ENCODE peak calls at places on chromosomes 7 and 10, in nine cellular contexts. E, D, J, U, Z, A, F, C and X are unnamed samples.

GRCh38 chr10:14477408-14477710 is 146.6 kb upstream of the FRMD4A start:
- DNase-seq in A (no peak), C (no peak), D (no peak), F (no peak), J (no peak), Z (no peak), E (no peak), U (no peak), X (no peak)

GRCh38 chr7:113635492-113635891 is 283.3 kb downstream of the PPP1R3A start:
- DNase-seq in C (no peak), E (no peak), F (no peak), D (no peak), J (no peak), A (no peak), U (no peak), Z (no peak), X (no peak)

GRCh38 chr7:107934991-107935770 is 44.2 kb downstream of the DLD start:
- DNase-seq in C (no peak), A (no peak), E (no peak), U (no peak), D (no peak), F (no peak), Z (peak; percentile 52), J (no peak), X (no peak)

GRCh38 chr7:5666361-5666760 is 115.1 kb downstream of the RNF216 start:
- DNase-seq in D (no peak), U (no peak), E (no peak), A (no peak), J (no peak), C (peak; percentile 46), Z (no peak), F (no peak), X (no peak)

GRCh38 chr7:47344171-47344955 is 237.5 kb downstream of the TNS3 start:
- DNase-seq in C (no peak), J (no peak), A (no peak), F (no peak), D (no peak), E (no peak), U (peak; percentile 51), Z (no peak), X (no peak)

GRCh38 chr7:142345817-142346216 is 88.0 kb upstream of the PRSS58 start:
- DNase-seq in D (peak; percentile 68), Z (no peak), U (no peak), A (no peak), E (no peak), J (no peak), F (no peak), C (no peak), X (no peak)

GRCh38 chr10:118272090-118272775 is 69.9 kb downstream of the FAM204A start:
- DNase-seq in A (no peak), F (peak; percentile 6), C (no peak), J (no peak), Z (peak; percentile 58), D (no peak), E (no peak), U (no peak), X (peak; percentile 5)

GRCh38 chr10:66218981-66219587 is 706.8 kb upstream of the LRRTM3 start:
- DNase-seq in D (no peak), C (no peak), J (no peak), Z (no peak), A (no peak), F (no peak), E (no peak), U (no peak), X (no peak)

GRCh38 chr10:88012627-88013026 is 149.2 kb downstream of the PTEN start:
- DNase-seq in Z (no peak), F (no peak), U (no peak), C (no peak), D (no peak), E (no peak), A (no peak), J (no peak), X (no peak)

GRCh38 chr7:120168066-120168465 is 104.9 kb upstream of the KCND2 start:
- DNase-seq in Z (peak; percentile 68), C (no peak), F (peak; percentile 7), J (no peak), D (no peak), A (no peak), E (no peak), U (no peak), X (no peak)

GRCh38 chr10:70328018-70328417 is 44.2 kb upstream of the NPFFR1 start:
- DNase-seq in C (no peak), Z (no peak), U (no peak), D (no peak), A (no peak), J (no peak), F (no peak), E (no peak), X (no peak)

GRCh38 chr10:47383254-47384147 is 592 bp downstream of the ZNF488 start:
- DNase-seq in Z (no peak), C (peak; percentile 53), A (no peak), E (no peak), U (no peak), D (no peak), F (no peak), J (no peak), X (no peak)

GRCh38 chr10:10222288-10222945 is 795.3 kb upstream of the CELF2 start:
- DNase-seq in U (no peak), A (no peak), C (no peak), F (no peak), E (no peak), J (no peak), Z (no peak), D (no peak), X (no peak)

GRCh38 chr10:126421745-126422144 is 33.5 kb upstream of the ADAM12 start:
- DNase-seq in D (no peak), F (peak; percentile 72), U (no peak), J (no peak), A (no peak), C (no peak), E (no peak), Z (peak; percentile 79), X (no peak)

GRCh38 chr10:123043409-123043925 is 34.7 kb downstream of the ACADSB start:
- DNase-seq in U (no peak), A (no peak), J (peak; percentile 65), F (peak; percentile 23), C (peak; percentile 91), E (no peak), D (peak; percentile 11), Z (peak; percentile 70), X (peak; percentile 36)

DNA sequence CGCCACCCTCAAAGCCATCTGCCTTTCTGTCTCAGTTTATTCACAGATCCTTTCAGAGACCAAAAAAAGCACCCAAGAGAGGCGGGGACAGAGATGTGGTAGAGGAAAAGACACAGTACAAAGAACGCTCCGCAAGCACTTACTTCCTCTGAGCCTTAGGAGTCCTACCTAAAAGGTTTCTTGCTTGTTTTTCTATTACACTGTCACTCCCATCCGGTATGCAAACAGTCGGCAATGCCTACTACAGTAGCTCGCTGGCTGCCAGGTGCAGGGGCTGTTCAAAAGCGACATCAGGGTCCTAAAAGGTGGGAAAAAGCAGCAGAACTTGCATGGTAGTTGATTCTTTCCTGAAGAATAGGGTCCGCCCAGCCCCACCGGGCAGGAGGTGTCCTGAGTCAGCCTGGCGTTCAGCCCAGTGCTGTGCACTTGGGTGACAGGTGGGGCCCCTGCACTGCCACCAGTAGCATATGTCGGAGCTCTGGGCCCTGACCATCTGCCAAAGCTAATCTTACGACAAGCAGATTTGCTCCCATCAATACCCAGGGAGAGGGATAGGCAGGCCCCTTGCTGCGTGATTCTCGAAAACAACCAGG is 685 bp downstream of the TECPR1 start:
- DNase-seq in F (no peak), D (peak; percentile 69), C (no peak), J (no peak), U (no peak), E (peak; percentile 63), A (peak; percentile 63), Z (peak; percentile 95), X (no peak)
- H3K27ac ChIP-seq in F (no peak overlapping the region), D (peak overlapping the region; percentile 85), C (no peak overlapping the region), J (peak overlapping the region; percentile 73), U (peak overlapping the region; percentile 25), E (peak overlapping the region; percentile 36), A (peak overlapping the region; percentile 83), Z (peak overlapping the region; percentile 57), X (peak overlapping the region; percentile 79)

DNA sequence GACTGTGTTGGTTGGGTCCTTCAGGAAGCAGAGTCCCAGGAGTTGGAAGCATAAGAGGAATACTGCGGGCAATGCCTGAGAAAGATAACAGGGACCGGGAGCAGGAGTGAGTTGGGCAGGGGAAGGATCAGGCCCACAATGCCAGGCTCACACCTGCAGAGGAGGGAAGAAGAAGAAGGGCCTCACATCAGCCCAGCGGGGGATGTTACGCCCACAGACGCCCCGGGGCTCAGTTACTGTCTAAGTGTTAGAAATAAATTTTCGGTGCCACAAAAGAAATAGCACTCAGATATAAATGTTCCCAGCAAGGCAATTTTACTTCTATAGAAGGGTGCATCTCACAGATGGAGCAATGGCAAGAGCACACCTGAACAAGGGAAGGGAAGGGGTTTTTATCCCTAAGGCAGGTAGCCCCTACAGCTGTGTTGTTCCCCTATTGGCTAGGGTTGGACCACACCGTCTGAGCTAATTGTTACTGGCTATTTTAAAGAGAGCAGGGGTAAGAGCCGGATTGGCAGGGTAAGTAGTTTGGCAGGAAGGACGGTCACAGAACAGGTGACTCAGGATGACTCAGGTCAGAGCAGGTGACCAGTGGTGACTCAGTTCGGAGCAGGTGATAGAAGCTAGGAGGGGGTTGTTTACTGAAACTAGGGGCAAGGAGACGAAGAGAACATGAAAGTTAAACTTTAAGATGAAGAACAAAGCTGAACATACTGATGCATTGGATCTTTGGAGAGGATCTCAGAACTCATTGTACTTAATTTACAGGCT is at the start of gene NOS3:
- DNase-seq in F (no peak), C (no peak), A (no peak), U (no peak), J (no peak), E (peak; percentile 44), D (no peak), Z (no peak), X (no peak)
- H3K27ac ChIP-seq in F (no peak within 1 kb of the TSS), C (no peak within 1 kb of the TSS), A (no peak within 1 kb of the TSS), U (no peak within 1 kb of the TSS), J (no peak within 1 kb of the TSS), E (no peak within 1 kb of the TSS), D (no peak within 1 kb of the TSS), Z (no peak within 1 kb of the TSS), X (no peak within 1 kb of the TSS)

GRCh38 chr10:121543545-121543944 is 54.7 kb downstream of the FGFR2 start:
- DNase-seq in U (no peak), F (no peak), E (no peak), D (no peak), A (no peak), Z (no peak), J (no peak), C (no peak), X (no peak)
- H3K27ac ChIP-seq in U (no peak overlapping the region), F (no peak overlapping the region), E (no peak overlapping the region), D (no peak overlapping the region), A (no peak overlapping the region), Z (no peak overlapping the region), J (no peak overlapping the region), C (no peak overlapping the region), X (peak overlapping the region; percentile 18)

DNA sequence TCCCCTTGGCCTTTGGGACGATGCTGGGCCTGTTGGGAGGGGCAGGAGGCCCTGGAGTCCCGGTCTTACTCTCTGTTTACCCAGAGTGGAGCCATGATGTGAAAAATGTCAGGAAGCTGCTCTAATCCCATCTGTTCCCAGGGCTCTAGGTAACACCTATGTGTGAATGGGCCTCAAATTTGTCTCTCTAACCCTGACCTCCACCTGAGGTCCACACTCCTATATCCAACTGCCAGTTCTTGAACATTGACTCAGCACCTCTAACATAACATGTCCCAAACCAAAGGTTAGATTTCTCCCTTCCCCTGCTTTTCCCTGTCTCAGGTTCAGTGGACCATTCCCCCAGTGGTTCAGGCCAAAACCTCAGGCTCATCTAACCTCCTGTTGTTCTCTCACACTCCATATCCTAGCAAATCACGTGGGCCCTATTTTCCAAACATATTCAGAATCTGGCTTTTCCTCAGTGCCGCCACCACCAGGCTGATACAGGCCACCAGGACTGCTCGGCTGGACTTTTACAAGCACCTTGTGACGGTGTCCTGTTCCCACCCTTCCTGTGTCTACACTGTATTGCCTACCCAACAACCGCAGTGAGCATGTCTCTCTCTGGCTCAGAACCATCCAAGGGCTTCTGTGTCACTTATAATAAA is 130.6 kb downstream of the ATXN7L1 start:
- DNase-seq in U (no peak), E (no peak), C (peak; percentile 89), D (no peak), A (no peak), F (no peak), Z (peak; percentile 17), J (no peak), X (no peak)
- H3K27ac ChIP-seq in U (no peak overlapping the region), E (no peak overlapping the region), C (peak overlapping the region; percentile 16), D (no peak overlapping the region), A (no peak overlapping the region), F (peak overlapping the region; percentile 21), Z (no peak overlapping the region), J (no peak overlapping the region), X (no peak overlapping the region)